ENCODE peak calls at places on chromosomes 16 and 17, in seven cellular contexts. Q, C, Y, S, L, W and B are unnamed samples.

GRCh38 chr17:63550816-63551639 is 751 bp downstream of the DCAF7 start:
- DNase-seq in W (no peak), C (peak), S (peak), Q (no peak), L (no peak), Y (peak), B (no peak)

GRCh38 chr17:57158296-57158695 is 73.2 kb downstream of the AKAP1 start:
- DNase-seq in Q (no peak), Y (no peak), C (no peak), W (no peak), L (no peak), S (no peak), B (no peak)

GRCh38 chr17:73510981-73511442 is 133.2 kb downstream of the SDK2 start:
- DNase-seq in Y (peak), Q (no peak), W (no peak), C (no peak), L (no peak), S (no peak), B (no peak)

GRCh38 chr17:57486416-57486815 is 230.1 kb downstream of the MSI2 start:
- DNase-seq in Q (no peak), W (no peak), S (peak), L (no peak), Y (no peak), C (no peak), B (no peak)

GRCh38 chr17:80248894-80249710 is 11.6 kb upstream of the RNF213 start:
- DNase-seq in Y (peak), C (no peak), W (no peak), Q (no peak), L (no peak), S (no peak), B (no peak)

GRCh38 chr17:57946798-57947358 is 8.3 kb downstream of the CUEDC1 start:
- DNase-seq in Y (no peak), C (peak), L (peak), Q (peak), S (peak), W (no peak), B (peak)

GRCh38 chr17:76735586-76736348 is 1.4 kb downstream of the SRSF2 start:
- DNase-seq in Q (no peak), Y (no peak), C (no peak), L (no peak), W (no peak), S (no peak), B (no peak)

GRCh38 chr16:15810411-15810810 is 46.4 kb downstream of the MYH11 start:
- DNase-seq in W (no peak), C (no peak), L (peak), S (no peak), Q (no peak), Y (peak), B (no peak)

GRCh38 chr16:75402821-75403475 is 30.4 kb downstream of the CFDP1 start:
- DNase-seq in W (peak), Y (peak), C (no peak), S (peak), L (no peak), Q (no peak), B (no peak)

GRCh38 chr16:24013733-24014645 is 178.2 kb downstream of the PRKCB start:
- DNase-seq in L (no peak), C (peak), Y (no peak), W (no peak), Q (peak), S (no peak), B (peak)

GRCh38 chr17:42315402-42316156 is 27.3 kb downstream of the STAT5A start:
- DNase-seq in Q (peak), Y (no peak), L (no peak), C (no peak), W (no peak), S (no peak), B (no peak)

GRCh38 chr17:73485130-73485529 is 159.1 kb downstream of the SDK2 start:
- DNase-seq in Y (no peak), Q (no peak), C (no peak), W (no peak), S (no peak), L (no peak), B (no peak)

GRCh38 chr17:48995871-48996695 is 1.1 kb upstream of the IGF2BP1 start:
- DNase-seq in Y (peak), Q (no peak), W (no peak), L (no peak), S (peak), C (no peak), B (no peak)

GRCh38 chr17:82432017-82432416 is 13.6 kb upstream of the OGFOD3 start:
- DNase-seq in L (no peak), Q (no peak), Y (no peak), W (no peak), C (no peak), S (no peak), B (no peak)

GRCh38 chr16:4309833-4310266 is 6.0 kb upstream of the GLIS2 start:
- DNase-seq in Q (no peak), L (peak), C (peak), Y (no peak), W (peak), S (peak), B (peak)

GRCh38 chr17:3845361-3845753 is 689 bp downstream of the NCBP3 start:
- DNase-seq in Q (no peak), L (no peak), S (peak), C (no peak), W (no peak), Y (no peak), B (no peak)

GRCh38 chr17:71392715-71393567 is 727.9 kb upstream of the SOX9 start:
- DNase-seq in Y (no peak), C (no peak), Q (no peak), W (no peak), L (no peak), S (no peak), B (no peak)

GRCh38 chr17:66900126-66901010 is 64.1 kb upstream of the CACNG4 start:
- DNase-seq in Q (no peak), Y (peak), L (no peak), S (peak), W (peak), C (no peak), B (no peak)

GRCh38 chr17:7951143-7951792 is 19.3 kb downstream of the CNTROB start:
- DNase-seq in L (no peak), Q (peak), W (no peak), Y (no peak), S (no peak), C (no peak), B (no peak)

GRCh38 chr17:39636927-39637736 is at the start of gene STARD3:
- DNase-seq in Y (peak), W (peak), C (peak), L (peak), S (peak), Q (no peak), B (peak)

GRCh38 chr16:63187638-63188037 is 1151.4 kb upstream of the CDH8 start:
- DNase-seq in Y (no peak), Q (no peak), L (no peak), W (no peak), C (no peak), S (no peak), B (no peak)

GRCh38 chr17:47423406-47424295 is 99.9 kb downstream of the EFCAB13 start:
- DNase-seq in C (peak), W (no peak), S (peak), L (peak), Y (peak), Q (no peak), B (no peak)

GRCh38 chr17:81298991-81299733 is 4.1 kb upstream of the SLC38A10 start:
- DNase-seq in C (no peak), L (no peak), S (no peak), Y (no peak), W (no peak), Q (no peak), B (no peak)

GRCh38 chr17:66542967-66543525 is 240.6 kb downstream of the PRKCA start:
- DNase-seq in Q (no peak), S (peak), W (no peak), L (no peak), Y (no peak), C (no peak), B (no peak)

GRCh38 chr17:78962345-78962983 is 17.3 kb downstream of the LGALS3BP start:
- DNase-seq in L (no peak), Q (no peak), S (no peak), W (peak), Y (peak), C (peak), B (no peak)

GRCh38 chr16:81237282-81237681 is 1.2 kb upstream of the BCO1 start:
- DNase-seq in Q (no peak), S (no peak), Y (no peak), L (peak), W (no peak), C (peak), B (no peak)
- TF ChIP-seq POLR2AphosphoS5 in Q (no peak), S (no peak), Y (no peak), L (peak), W (no peak), C (peak), B (no peak)

DNA sequence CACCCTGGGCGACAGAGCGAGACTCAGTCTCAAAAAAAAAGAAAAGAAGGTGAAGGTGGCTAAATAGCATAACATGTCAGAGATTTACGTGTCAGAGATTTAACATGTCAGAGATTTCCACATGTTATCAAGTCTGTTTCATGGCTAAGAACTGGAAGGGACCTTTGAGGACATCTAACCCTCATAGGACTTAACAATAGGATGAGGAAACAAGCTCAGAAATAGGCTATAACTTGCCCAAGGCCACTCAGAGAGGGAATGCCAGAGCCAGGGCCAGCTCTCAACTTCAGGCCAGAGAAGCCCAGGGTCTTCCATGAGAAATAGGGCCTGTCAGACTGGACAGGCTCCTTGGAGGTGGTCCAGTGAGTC is 26.8 kb upstream of the ZNF629 start:
- DNase-seq in S (no peak), Y (no peak), W (no peak), L (no peak), Q (peak), C (no peak), B (no peak)
- H3K4me3 ChIP-seq in S (peak), Y (peak), W (peak), L (peak), Q (peak), C (peak), B (peak)

GRCh38 chr16:29809031-29809747 is 2.8 kb upstream of the PRRT2 start:
- DNase-seq in Y (no peak), Q (no peak), L (no peak), C (no peak), S (no peak), W (no peak), B (peak)
- TF ChIP-seq POLR2AphosphoS5 in Y (no peak), Q (no peak), L (no peak), C (no peak), S (no peak), W (no peak), B (no peak)

GRCh38 chr16:11112723-11113348 is 143.2 kb downstream of the SOCS1 start:
- DNase-seq in Y (no peak), W (no peak), Q (peak), C (peak), S (no peak), L (no peak), B (no peak)

GRCh38 chr16:11109551-11109950 is 146.5 kb downstream of the SOCS1 start:
- DNase-seq in Y (no peak), Q (no peak), C (peak), S (no peak), W (no peak), L (no peak), B (no peak)

GRCh38 chr16:11108466-11108805 is 147.6 kb downstream of the SOCS1 start:
- DNase-seq in Y (no peak), S (no peak), C (no peak), W (no peak), L (no peak), Q (no peak), B (no peak)

GRCh38 chr16:11111891-11112634 is 143.9 kb downstream of the SOCS1 start:
- DNase-seq in S (no peak), W (no peak), Q (no peak), C (no peak), L (no peak), Y (no peak), B (no peak)

DNA sequence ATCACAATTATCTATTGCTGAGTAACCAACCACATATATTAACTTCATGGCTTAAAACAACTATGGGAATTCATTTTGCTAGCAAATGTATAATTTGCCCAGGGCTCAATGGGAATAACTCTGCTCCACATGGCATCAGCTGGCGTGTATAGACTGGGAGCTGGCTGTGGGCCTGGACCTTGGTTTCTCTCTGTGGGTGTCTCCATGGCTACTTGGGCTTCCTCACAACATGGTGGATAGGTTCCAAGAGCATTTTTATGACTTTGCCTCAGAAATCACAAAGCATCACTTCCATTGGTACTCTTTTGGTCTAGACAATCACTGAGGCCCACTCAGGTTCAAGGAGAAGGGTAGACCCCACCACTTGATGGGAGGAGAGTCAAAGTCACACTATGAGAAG is 144.8 kb downstream of the SOCS1 start:
- DNase-seq in L (no peak), Y (no peak), W (no peak), S (no peak), Q (no peak), C (no peak), B (no peak)
- H3K4me3 ChIP-seq in L (no peak), Y (no peak), W (no peak), S (no peak), Q (no peak), C (no peak), B (no peak)

GRCh38 chr16:69311115-69311532 is at the start of gene VPS4A:
- DNase-seq in S (peak), C (peak), Y (peak), L (peak), W (peak), Q (peak), B (peak)
- TF ChIP-seq POLR2AphosphoS5 in S (peak), C (peak), Y (peak), L (peak), W (peak), Q (peak), B (no peak)

GRCh38 chr16:88264641-88265285 is 118.0 kb upstream of the ZNF469 start:
- DNase-seq in Q (peak), L (peak), C (peak), W (peak), Y (no peak), S (peak), B (peak)
- H3K4me3 ChIP-seq in Q (no peak), L (no peak), C (no peak), W (peak), Y (no peak), S (no peak), B (no peak)

DNA sequence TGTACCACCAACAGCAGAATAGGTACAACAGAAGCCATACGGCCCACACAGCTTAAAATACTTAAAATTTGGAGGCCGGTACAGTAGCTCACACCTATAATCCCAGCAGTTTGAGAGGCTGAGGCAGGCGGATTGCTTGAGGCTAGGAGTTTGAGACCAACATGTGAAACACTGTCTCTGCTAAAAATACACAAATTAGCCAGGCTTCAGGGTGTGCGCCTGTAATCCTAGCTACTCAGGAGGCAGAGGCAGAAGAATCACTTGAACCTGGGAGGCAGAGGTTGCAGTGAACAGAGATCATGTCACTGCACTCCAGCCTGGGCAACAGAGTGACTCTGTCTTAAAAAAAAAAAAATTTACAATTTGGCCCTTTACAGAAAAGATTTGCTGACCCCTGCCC is 17.0 kb downstream of the GFOD2 start:
- DNase-seq in L (peak), C (no peak), Y (no peak), Q (no peak), S (no peak), W (no peak), B (no peak)
- TF ChIP-seq POLR2AphosphoS5 in L (no peak), C (no peak), Y (no peak), Q (no peak), S (no peak), W (no peak), B (no peak)

GRCh38 chr17:75265614-75266314 is 4.1 kb downstream of the MRPS7 start:
- DNase-seq in Q (no peak), S (peak), L (no peak), C (no peak), Y (peak), W (no peak), B (peak)

GRCh38 chr17:75261336-75262111 is at the start of the genes GGA3 and MRPS7:
- DNase-seq in C (peak), S (peak), Y (peak), W (peak), L (peak), Q (peak), B (peak)

GRCh38 chr17:75260679-75261335 is 599 bp downstream of the GGA3 start:
- DNase-seq in W (no peak), Q (no peak), C (no peak), L (no peak), S (no peak), Y (peak), B (no peak)

GRCh38 chr17:75262112-75262606 is 480 bp downstream of the MRPS7 start:
- DNase-seq in C (no peak), Y (no peak), S (no peak), Q (no peak), W (no peak), L (no peak), B (no peak)

DNA sequence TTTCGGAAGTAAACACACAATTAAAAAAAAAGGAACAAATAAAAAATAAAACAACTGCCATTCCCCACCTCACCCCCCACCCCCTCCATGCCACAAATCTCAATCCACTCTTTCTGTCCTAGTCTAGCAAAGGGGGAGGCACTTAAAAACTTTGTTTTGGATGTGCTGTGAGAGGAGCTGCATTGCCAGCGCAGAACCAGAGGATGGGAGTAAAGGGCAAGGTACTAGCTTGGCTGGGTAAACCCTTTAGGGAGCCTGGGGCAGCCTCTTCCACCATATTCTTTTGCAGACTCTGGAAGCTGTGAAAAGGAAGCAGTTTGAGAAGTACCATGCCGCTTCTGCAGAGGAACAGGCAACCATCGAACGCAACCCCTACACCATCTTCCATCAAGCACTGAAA is 1.4 kb downstream of the MRPS7 start:
- DNase-seq in W (no peak), C (no peak), S (no peak), L (no peak), Q (no peak), Y (no peak), B (peak)
- H3K4me3 ChIP-seq in W (peak), C (no peak), S (no peak), L (peak), Q (peak), Y (no peak), B (peak)

GRCh38 chr16:65069090-65069489 is 52.8 kb downstream of the CDH11 start:
- DNase-seq in W (no peak), S (peak), L (no peak), Y (no peak), C (no peak), Q (no peak), B (no peak)
- TF ChIP-seq POLR2AphosphoS5 in W (no peak), S (no peak), L (no peak), Y (no peak), C (no peak), Q (no peak), B (no peak)